ENCODE peak calls at places on chromosomes 1 and 21, in seven cellular contexts. D is heart right ventricle; F is right atrium auricular region; I is cardiac fibroblast; V is IMR-90; M is WERI-Rb-1; O is activated naive CD4-positive, alpha-beta T cell treated with anti-CD3 and anti-CD28 coated beads, Interleukin-2, amount 50 U/mL, for 16 hours. N is an unnamed sample.

GRCh38 chr1:205298191-205298994 is 23.2 kb downstream of the NUAK2 start:
- DNase-seq in D (no peak), F (no peak), I (peak), V (peak), M (no peak), O (no peak), N (no peak)

GRCh38 chr1:62682531-62682930 is 5.7 kb downstream of the DOCK7 start:
- DNase-seq in D (no peak), F (no peak), I (peak), V (peak), M (no peak), O (no peak), N (no peak)

GRCh38 chr1:233614173-233614742 is 352 bp downstream of the KCNK1 start:
- DNase-seq in D (no peak), F (no peak), I (peak), V (peak), M (no peak), O (no peak), N (peak)

GRCh38 chr1:45608475-45609156 is 15.2 kb downstream of the CCDC17 start:
- DNase-seq in D (no peak), F (no peak), I (peak), V (no peak), M (no peak), O (no peak), N (no peak)

GRCh38 chr1:153783233-153784190 is 8.3 kb downstream of the SLC27A3 start:
- DNase-seq in D (peak), F (peak), I (peak), V (peak), M (peak), O (peak), N (peak)

GRCh38 chr1:89809556-89809955 is 11.3 kb upstream of the LRRC8D start:
- DNase-seq in D (no peak), F (no peak), I (no peak), V (peak), M (no peak), O (no peak), N (no peak)

GRCh38 chr21:45804809-45805313 is 161.3 kb downstream of the PCBP3 start:
- DNase-seq in D (no peak), F (no peak), I (no peak), V (no peak), M (no peak), O (no peak), N (peak)

GRCh38 chr1:151710187-151710586 is 6.4 kb downstream of the CELF3 start:
- DNase-seq in D (no peak), F (no peak), I (peak), V (peak), M (peak), O (no peak), N (no peak)

GRCh38 chr1:150564051-150564991 is 15.1 kb downstream of the MCL1 start:
- DNase-seq in D (no peak), F (no peak), I (peak), V (no peak), M (no peak), O (no peak), N (no peak)

GRCh38 chr1:198696211-198696610 is 57.4 kb downstream of the PTPRC start:
- DNase-seq in D (no peak), F (no peak), I (no peak), V (no peak), M (no peak), O (no peak), N (no peak)

GRCh38 chr1:232943679-232944252 is 6.6 kb upstream of the NTPCR start:
- DNase-seq in D (no peak), F (no peak), I (no peak), V (no peak), M (no peak), O (peak), N (no peak)

N was measured in D341Med.